ENCODE peak calls at places on chromosomes 6 and 20, in five cellular contexts. B is CD8-positive, alpha-beta memory T cell; S is thyroid gland; E is CD4-positive, CD25-positive, alpha-beta regulatory T cell; T is IMR-90. D is an unnamed sample.
A peak's percentile ranks its signal among the peaks of the same experiment; 100 is the strongest.

GRCh38 chr6:169406794-169407193 is 153.1 kb upstream of the THBS2 start:
- DNase-seq in B (no peak), S (no peak), E (no peak), T (no peak), D (no peak)

GRCh38 chr20:6562111-6562510 is 205.4 kb upstream of the BMP2 start:
- DNase-seq in B (no peak), S (no peak), E (no peak), T (peak; percentile 88), D (no peak)

GRCh38 chr6:11921017-11921438 is 91.1 kb upstream of the HIVEP1 start:
- DNase-seq in B (no peak), S (no peak), E (no peak), T (peak; percentile 95), D (no peak)

GRCh38 chr6:31736026-31736767 is at the start of gene CLIC1:
- DNase-seq in B (peak; percentile 68), S (peak; percentile 87), E (peak; percentile 78), T (peak; percentile 75), D (peak; percentile 76)

GRCh38 chr6:93894521-93894920 is 475.2 kb upstream of the EPHA7 start:
- DNase-seq in B (no peak), S (no peak), E (no peak), T (no peak), D (no peak)

GRCh38 chr6:155262655-155263054 is 1.2 kb upstream of the CLDN20 start:
- DNase-seq in B (no peak), S (no peak), E (no peak), T (no peak), D (no peak)

GRCh38 chr20:3606021-3606420 is 57.2 kb downstream of the GFRA4 start:
- DNase-seq in B (no peak), S (no peak), E (no peak), T (peak; percentile 63), D (no peak)

GRCh38 chr6:70811788-70812187 is 144.1 kb downstream of the SMAP1 start:
- DNase-seq in B (no peak), S (no peak), E (no peak), T (peak; percentile 62), D (no peak)

GRCh38 chr6:123524781-123525180 is 112.0 kb downstream of the TRDN start:
- DNase-seq in B (no peak), S (no peak), E (no peak), T (no peak), D (no peak)

GRCh38 chr6:118410001-118410400 is 138.1 kb upstream of the PLN start:
- DNase-seq in B (no peak), S (no peak), E (no peak), T (no peak), D (no peak)

GRCh38 chr6:53906842-53907241 is 112.0 kb downstream of the LRRC1 start:
- DNase-seq in B (no peak), S (peak; percentile 46), E (no peak), T (peak; percentile 39), D (no peak)

GRCh38 chr6:88983532-88983931 is 20.1 kb upstream of the RNGTT start:
- DNase-seq in B (no peak), S (no peak), E (no peak), T (peak; percentile 36), D (no peak)

GRCh38 chr6:148440877-148441453 is 98.3 kb downstream of the SASH1 start:
- DNase-seq in B (no peak), S (peak; percentile 98), E (no peak), T (peak; percentile 85), D (no peak)

GRCh38 chr6:21371676-21372161 is 221.8 kb upstream of the SOX4 start:
- DNase-seq in B (no peak), S (no peak), E (no peak), T (no peak), D (no peak)

GRCh38 chr6:107735906-107736635 is 88.0 kb downstream of the SCML4 start:
- DNase-seq in B (no peak), S (no peak), E (no peak), T (no peak), D (peak; percentile 28)

GRCh38 chr6:42523158-42523814 is 40.5 kb upstream of the UBR2 start:
- DNase-seq in B (no peak), S (no peak), E (no peak), T (peak; percentile 37), D (no peak)

GRCh38 chr6:130981409-130981808 is 81.6 kb downstream of the EPB41L2 start:
- DNase-seq in B (no peak), S (no peak), E (no peak), T (peak; percentile 84), D (no peak)

DNA sequence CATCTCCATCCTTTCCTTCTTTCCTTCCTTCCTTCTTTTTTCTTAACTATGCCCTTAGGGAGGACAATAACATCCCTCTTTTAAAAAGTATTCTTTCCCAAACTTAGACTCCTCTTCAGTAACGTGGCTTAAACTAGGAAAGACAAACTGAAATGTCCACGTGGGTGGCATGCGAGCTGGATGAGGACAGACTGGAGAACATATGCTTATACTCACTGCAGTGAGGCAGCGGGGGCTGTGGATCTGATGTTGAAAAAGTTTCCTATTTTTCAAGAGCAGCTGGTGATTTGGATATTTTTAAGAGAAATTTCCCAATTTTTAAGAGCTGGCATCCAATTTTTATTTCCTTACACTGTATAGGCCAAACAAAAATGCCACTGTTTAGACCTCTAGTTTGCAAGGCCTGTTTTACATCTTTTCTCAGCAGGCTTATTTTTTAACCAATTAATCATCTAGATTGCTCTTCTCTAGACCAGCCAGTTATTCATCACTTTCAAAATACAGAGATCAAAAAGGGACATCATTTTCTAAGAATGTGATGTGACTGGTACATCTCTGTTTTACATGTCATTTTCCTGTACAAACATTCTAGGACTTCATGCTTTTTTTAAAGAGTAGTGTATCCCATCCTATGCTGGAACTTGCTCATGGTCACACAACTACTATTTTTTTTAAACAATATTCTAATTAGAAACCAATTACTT is 226.5 kb downstream of the BTBD9 start:
- DNase-seq in B (no peak), S (no peak), E (peak; percentile 11), T (no peak), D (no peak)
- H3K4me1 ChIP-seq in B (no peaks in the 10 kb centered on the region), S (no peaks in the 10 kb centered on the region), E (no peaks in the 10 kb centered on the region), T (no peaks in the 10 kb centered on the region), D (no peaks in the 10 kb centered on the region)

DNA sequence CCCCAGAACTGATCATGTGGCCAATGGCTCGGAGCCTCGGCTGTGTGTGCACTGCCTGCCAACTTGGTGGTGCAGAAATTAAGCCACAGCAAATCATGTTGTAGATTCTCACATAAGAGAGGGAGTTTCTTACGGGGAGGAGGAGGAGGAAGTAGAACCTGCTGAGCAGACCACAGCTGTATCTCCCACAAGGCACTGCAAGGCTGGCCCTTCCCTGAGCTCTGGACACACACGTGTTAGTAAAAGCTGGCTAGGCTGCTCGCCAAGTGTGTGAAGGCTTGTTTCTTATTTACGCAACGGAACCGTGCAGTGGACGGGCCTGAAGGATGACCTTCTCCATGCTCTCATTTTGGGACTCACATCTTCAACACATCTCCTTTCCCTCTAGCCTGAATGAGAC is 15.7 kb upstream of the QKI start:
- DNase-seq in B (no peak), S (no peak), E (no peak), T (no peak), D (no peak)
- H3K4me3 ChIP-seq in B (no peak overlapping the region), S (no peak overlapping the region), E (no peak overlapping the region), T (no peak overlapping the region), D (no peak overlapping the region)

GRCh38 chr20:43977962-43978361 is 63.3 kb downstream of the TOX2 start:
- DNase-seq in B (no peak), S (no peak), E (no peak), T (no peak), D (no peak)
- H3K4me1 ChIP-seq in B (no peaks in the 10 kb centered on the region), S (no peaks in the 10 kb centered on the region), E (no peaks in the 10 kb centered on the region), T (peaks cover 8% of the 10 kb centered on the region), D (no peaks in the 10 kb centered on the region)

GRCh38 chr6:25223421-25224052 is 55.6 kb upstream of the CARMIL1 start:
- DNase-seq in B (peak; percentile 37), S (peak; percentile 81), E (peak; percentile 76), T (peak; percentile 73), D (peak; percentile 46)
- H3K4me3 ChIP-seq in B (no peak overlapping the region), S (no peak overlapping the region), E (peak overlapping the region; percentile 49), T (no peak overlapping the region), D (no peak overlapping the region)

D was measured in CD8-positive, alpha-beta T cell.